ENCODE peak calls at places on chromosomes 2 and 18, in four cellular contexts. D is Ammon's horn, M is lower lobe of right lung, W is NCI-H1694. B is an unnamed sample.

GRCh38 chr2:31270136-31270535 is 36.2 kb downstream of the EHD3 start:
- DNase-seq in D (no peak), M (no peak), W (no peak), B (no peak)

GRCh38 chr2:99140860-99141109 is 722 bp upstream of the C2orf15 start:
- DNase-seq in D (no peak), M (no peak), W (no peak), B (no peak)

GRCh38 chr2:49154140-49154539 is at the start of gene FSHR:
- DNase-seq in D (no peak), M (no peak), W (no peak), B (peak)

GRCh38 chr18:80200932-80201672 is 46.2 kb downstream of the PARD6G start:
- DNase-seq in D (no peak), M (no peak), W (peak), B (no peak)

GRCh38 chr2:127082974-127083373 is 24.0 kb downstream of the BIN1 start:
- DNase-seq in D (no peak), M (no peak), W (no peak), B (no peak)

GRCh38 chr18:77223653-77224052 is 26.0 kb upstream of the GALR1 start:
- DNase-seq in D (no peak), M (no peak), W (no peak), B (no peak)

GRCh38 chr2:236678307-236678975 is 108.8 kb downstream of the ACKR3 start:
- DNase-seq in D (no peak), M (no peak), W (no peak), B (no peak)

GRCh38 chr2:23596316-23596885 is 211.4 kb downstream of the KLHL29 start:
- DNase-seq in D (peak), M (no peak), W (no peak), B (no peak)

GRCh38 chr2:218260742-218261423 is at the start of gene GPBAR1:
- DNase-seq in D (peak), M (peak), W (no peak), B (no peak)

GRCh38 chr2:49812730-49813129 is 658.4 kb upstream of the FSHR start:
- DNase-seq in D (no peak), M (no peak), W (no peak), B (no peak)

GRCh38 chr2:72012886-72013574 is 134.6 kb downstream of the CYP26B1 start:
- DNase-seq in D (no peak), M (no peak), W (peak), B (peak)

GRCh38 chr2:178306351-178307073 is 112.2 kb downstream of the OSBPL6 start:
- DNase-seq in D (peak), M (peak), W (peak), B (peak)

GRCh38 chr2:237977380-237977779 is 10.6 kb downstream of the UBE2F start:
- DNase-seq in D (no peak), M (no peak), W (no peak), B (no peak)

GRCh38 chr2:180709392-180710145 is 270.8 kb upstream of the UBE2E3 start:
- DNase-seq in D (no peak), M (no peak), W (no peak), B (no peak)

GRCh38 chr2:98564541-98565164 is 43.7 kb downstream of the COA5 start:
- DNase-seq in D (no peak), M (no peak), W (peak), B (peak)

GRCh38 chr2:211766689-211767088 is 771.9 kb downstream of the ERBB4 start:
- DNase-seq in D (no peak), M (peak), W (no peak), B (no peak)

GRCh38 chr2:58419983-58420382 is 178.9 kb upstream of the FANCL start:
- DNase-seq in D (no peak), M (peak), W (no peak), B (no peak)

GRCh38 chr18:23994361-23994902 is 20.1 kb upstream of the TTC39C start:
- DNase-seq in D (peak), M (peak), W (no peak), B (peak)

GRCh38 chr18:6764382-6764781 is 34.9 kb downstream of the ARHGAP28 start:
- DNase-seq in D (no peak), M (no peak), W (no peak), B (no peak)

GRCh38 chr2:16311521-16312440 is 353.9 kb downstream of the CYRIA start:
- DNase-seq in D (no peak), M (no peak), W (no peak), B (no peak)

GRCh38 chr2:8298783-8299182 is 383.1 kb upstream of the ID2 start:
- DNase-seq in D (peak), M (peak), W (no peak), B (peak)

GRCh38 chr2:170123593-170123992 is 54.4 kb upstream of the MYO3B start:
- DNase-seq in D (no peak), M (no peak), W (no peak), B (no peak)

GRCh38 chr2:143901185-143901842 is 618.6 kb downstream of the ZEB2 start:
- DNase-seq in D (no peak), M (no peak), W (no peak), B (no peak)

GRCh38 chr2:209977386-209978239 is 24.8 kb upstream of the RPE start:
- DNase-seq in D (peak), M (no peak), W (peak), B (peak)

GRCh38 chr2:73268831-73269685 is 15.2 kb downstream of the FBXO41 start:
- DNase-seq in D (no peak), M (no peak), W (no peak), B (peak)

GRCh38 chr2:241788572-241788971 is 11.9 kb downstream of the GAL3ST2 start:
- DNase-seq in D (no peak), M (no peak), W (no peak), B (no peak)

GRCh38 chr2:174593574-174594203 is 3.9 kb downstream of the WIPF1 start:
- DNase-seq in D (peak), M (no peak), W (no peak), B (no peak)

GRCh38 chr2:10390369-10390801 is 57.7 kb downstream of the ODC1 start:
- DNase-seq in D (no peak), M (no peak), W (no peak), B (no peak)

GRCh38 chr2:204533629-204534370 is 11.5 kb upstream of the PARD3B start:
- DNase-seq in D (no peak), M (no peak), W (no peak), B (no peak)

GRCh38 chr2:96906719-96907404 is 37.0 kb upstream of the SEMA4C start:
- DNase-seq in D (no peak), M (no peak), W (no peak), B (no peak)

GRCh38 chr2:16952368-16952767 is 286.7 kb upstream of the CYRIA start:
- DNase-seq in D (no peak), M (no peak), W (no peak), B (no peak)